ENCODE peak calls at places on chromosomes 5 and 9, in six cellular contexts. Y is stomach; D is upper lobe of right lung; B is HCT116; T is CD8-positive, alpha-beta memory T cell; K is mesenchymal stem cell. F is an unnamed sample.

GRCh38 chr9:126317513-126317912 is 9.1 kb upstream of the MVB12B start:
- DNase-seq in Y (no peak), D (no peak), B (no peak), T (peak; percentile 70), K (no peak), F (no peak)

GRCh38 chr5:142012186-142012785 is 541 bp downstream of the GNPDA1 start:
- DNase-seq in Y (peak; percentile 43), D (peak; percentile 79), B (peak; percentile 48), T (no peak), K (peak; percentile 29), F (no peak)

GRCh38 chr5:66979738-66980137 is 216.9 kb downstream of the CD180 start:
- DNase-seq in Y (no peak), D (no peak), B (no peak), T (no peak), K (no peak), F (no peak)

GRCh38 chr5:93092349-93093105 is 488.5 kb downstream of the NR2F1-AS1 start:
- DNase-seq in Y (no peak), D (no peak), B (no peak), T (no peak), K (no peak), F (peak; percentile 30)

GRCh38 chr5:73856972-73857371 is 231.0 kb downstream of the ARHGEF28 start:
- DNase-seq in Y (no peak), D (no peak), B (no peak), T (no peak), K (no peak), F (no peak)

GRCh38 chr5:5710471-5710870 is 288.0 kb downstream of the ICE1 start:
- DNase-seq in Y (no peak), D (no peak), B (no peak), T (no peak), K (no peak), F (no peak)

GRCh38 chr9:128178806-128179431 is 12.5 kb downstream of the CIZ1 start:
- DNase-seq in Y (no peak), D (no peak), B (no peak), T (no peak), K (no peak), F (no peak)

GRCh38 chr5:109630109-109630508 is 59.6 kb upstream of the MAN2A1 start:
- DNase-seq in Y (no peak), D (no peak), B (no peak), T (no peak), K (no peak), F (peak; percentile 36)

GRCh38 chr9:108621991-108622390 is 233.8 kb downstream of the ACTL7B start:
- DNase-seq in Y (no peak), D (no peak), B (no peak), T (no peak), K (no peak), F (no peak)

GRCh38 chr5:143115381-143115780 is 288.1 kb downstream of the NR3C1 start:
- DNase-seq in Y (no peak), D (no peak), B (no peak), T (no peak), K (no peak), F (no peak)

GRCh38 chr9:33434317-33435105 is 12.9 kb downstream of the AQP3 start:
- DNase-seq in Y (no peak), D (no peak), B (no peak), T (no peak), K (no peak), F (no peak)

GRCh38 chr9:112166176-112167140 is 8.6 kb downstream of the SUSD1 start:
- DNase-seq in Y (no peak), D (no peak), B (no peak), T (no peak), K (peak; percentile 40), F (no peak)

GRCh38 chr5:159837860-159838259 is 78.4 kb upstream of the ADRA1B start:
- DNase-seq in Y (no peak), D (no peak), B (no peak), T (no peak), K (no peak), F (no peak)

GRCh38 chr9:126615251-126615790 is 1.6 kb downstream of the LMX1B start:
- DNase-seq in Y (peak; percentile 47), D (peak; percentile 66), B (no peak), T (no peak), K (peak; percentile 28), F (no peak)

GRCh38 chr5:87594566-87594965 is 181.8 kb upstream of the CCNH start:
- DNase-seq in Y (no peak), D (no peak), B (no peak), T (no peak), K (no peak), F (no peak)

GRCh38 chr5:145681686-145682085 is 153.5 kb downstream of the PRELID2 start:
- DNase-seq in Y (peak; percentile 41), D (no peak), B (peak; percentile 75), T (no peak), K (peak; percentile 76), F (peak; percentile 85)

GRCh38 chr5:90020575-90021535 is 388.7 kb downstream of the CETN3 start:
- DNase-seq in Y (no peak), D (no peak), B (peak; percentile 51), T (no peak), K (peak; percentile 88), F (peak; percentile 75)

GRCh38 chr5:174327317-174327864 is 281.9 kb downstream of the NSG2 start:
- DNase-seq in Y (peak; percentile 70), D (peak; percentile 74), B (peak; percentile 75), T (no peak), K (peak; percentile 77), F (peak; percentile 68)

GRCh38 chr5:26649000-26649399 is 389.4 kb downstream of the CDH9 start:
- DNase-seq in Y (no peak), D (no peak), B (no peak), T (no peak), K (no peak), F (no peak)

GRCh38 chr5:133873936-133874585 is 94.4 kb downstream of the C5orf15 start:
- DNase-seq in Y (no peak), D (no peak), B (no peak), T (no peak), K (peak; percentile 22), F (peak; percentile 43)

GRCh38 chr5:73625905-73626811 is at the start of gene ARHGEF28:
- DNase-seq in Y (peak; percentile 87), D (peak; percentile 91), B (no peak), T (peak; percentile 51), K (peak; percentile 52), F (no peak)

GRCh38 chr5:97729938-97730337 is 546.9 kb upstream of the RIOK2 start:
- DNase-seq in Y (no peak), D (no peak), B (no peak), T (no peak), K (no peak), F (no peak)

GRCh38 chr5:138716456-138716924 is 36.7 kb upstream of the CTNNA1 start:
- DNase-seq in Y (no peak), D (no peak), B (no peak), T (no peak), K (peak; percentile 28), F (no peak)

GRCh38 chr5:90201923-90202322 is 207.6 kb downstream of the CETN3 start:
- DNase-seq in Y (no peak), D (no peak), B (peak; percentile 42), T (no peak), K (no peak), F (peak; percentile 95)

GRCh38 chr9:114232091-114232440 is 76.7 kb downstream of the COL27A1 start:
- DNase-seq in Y (no peak), D (no peak), B (no peak), T (no peak), K (no peak), F (no peak)

GRCh38 chr9:3343671-3344070 is 182.1 kb downstream of the RFX3 start:
- DNase-seq in Y (no peak), D (no peak), B (no peak), T (no peak), K (no peak), F (no peak)

GRCh38 chr5:18699681-18700080 is 1065.4 kb downstream of the TAF11L14 start:
- DNase-seq in Y (no peak), D (no peak), B (no peak), T (no peak), K (no peak), F (no peak)

GRCh38 chr5:72210913-72211670 is 103.8 kb downstream of the MAP1B start:
- DNase-seq in Y (peak; percentile 68), D (no peak), B (no peak), T (no peak), K (peak; percentile 68), F (peak; percentile 63)

DNA sequence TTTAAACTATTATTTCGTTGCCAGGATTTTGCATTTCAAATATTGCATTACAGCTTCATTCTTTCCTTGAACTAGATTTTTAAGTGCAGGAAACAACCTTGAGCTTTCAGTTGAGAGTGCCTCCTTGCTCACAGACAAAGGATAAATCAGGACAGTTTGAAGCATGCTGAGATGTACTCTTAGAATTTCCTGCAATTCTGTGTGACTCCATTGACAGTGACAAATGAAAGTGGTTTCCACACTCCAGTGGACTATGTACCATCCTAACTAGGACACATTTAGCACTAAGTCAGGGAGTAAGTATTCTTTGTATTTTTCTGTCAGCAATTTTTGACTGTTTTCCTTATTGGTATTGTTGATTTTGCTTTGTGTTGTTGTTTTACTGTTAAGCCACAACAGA is 100.0 kb upstream of the PLCXD3 start:
- DNase-seq in Y (no peak), D (no peak), B (no peak), T (no peak), K (no peak), F (no peak)
- H3K27ac ChIP-seq in Y (no peak overlapping the region), D (no peak overlapping the region), B (no peak overlapping the region), T (no peak overlapping the region), K (no peak overlapping the region), F (no peak overlapping the region)

DNA sequence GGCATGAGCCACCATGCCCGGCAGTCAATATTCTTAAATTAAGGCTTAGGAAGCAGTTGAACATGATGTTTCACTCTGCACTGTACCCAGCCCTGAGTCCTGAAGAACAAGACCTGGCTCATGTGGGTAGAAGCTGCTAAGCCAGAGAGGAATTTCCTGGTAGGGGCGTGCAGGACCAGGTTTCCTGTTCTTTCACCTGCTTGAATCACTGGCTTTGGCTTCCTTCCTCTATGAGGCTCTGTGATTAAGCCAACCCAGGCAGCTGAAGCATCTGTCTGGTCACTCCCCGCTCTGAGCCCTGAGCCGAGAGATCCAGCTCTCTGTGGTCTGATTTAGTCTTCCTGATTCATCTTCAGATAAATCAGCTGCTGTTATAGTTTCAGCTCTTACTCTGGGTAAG is 29.1 kb downstream of the CFAP77 start:
- DNase-seq in Y (no peak), D (no peak), B (no peak), T (no peak), K (no peak), F (no peak)
- H3K27me3 ChIP-seq in Y (peaks cover 9% of the 10 kb centered on the region), D (peaks cover 11% of the 10 kb centered on the region), B (no peaks in the 10 kb centered on the region), T (peaks cover 11% of the 10 kb centered on the region), K (peaks cover 45% of the 10 kb centered on the region), F (peaks cover 17% of the 10 kb centered on the region)

DNA sequence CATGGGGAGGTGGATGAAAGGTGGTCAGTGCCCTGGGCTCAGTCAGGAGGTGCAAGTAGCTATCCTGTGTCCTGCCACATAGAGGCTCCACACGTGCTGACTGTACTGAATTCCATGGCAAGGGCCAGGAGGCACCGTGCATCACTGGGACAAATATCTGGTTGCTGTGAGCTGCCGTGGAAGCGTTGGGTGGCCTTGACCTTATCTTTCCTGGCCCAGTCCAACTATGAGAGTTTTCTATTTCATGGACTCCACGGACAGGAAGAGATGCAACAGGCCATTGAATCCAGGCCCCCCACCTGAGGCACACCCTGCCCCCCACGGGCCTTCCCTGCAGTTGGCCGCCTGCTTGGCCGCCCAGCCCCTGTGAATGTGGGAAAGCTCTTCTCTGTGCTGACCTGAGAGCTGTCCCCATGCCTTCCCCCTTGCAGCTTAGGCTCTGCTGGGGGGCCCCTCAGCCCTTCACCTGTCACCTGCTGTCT is 1.7 kb downstream of the GRHPR start:
- DNase-seq in Y (no peak), D (no peak), B (no peak), T (no peak), K (no peak), F (no peak)
- H3K36me3 ChIP-seq in Y (peaks cover 37% of the 10 kb centered on the region), D (peaks cover 31% of the 10 kb centered on the region), B (peaks cover 24% of the 10 kb centered on the region), T (peaks cover 7% of the 10 kb centered on the region), K (peaks cover 45% of the 10 kb centered on the region), F (peaks cover 34% of the 10 kb centered on the region)

GRCh38 chr9:109813310-109813709 is 33.3 kb downstream of the PALM2AKAP2 start:
- DNase-seq in Y (no peak), D (no peak), B (no peak), T (no peak), K (no peak), F (no peak)
- H3K27ac ChIP-seq in Y (no peak overlapping the region), D (no peak overlapping the region), B (no peak overlapping the region), T (no peak overlapping the region), K (peak overlapping the region; percentile 31), F (no peak overlapping the region)